ENCODE peak calls at places on chromosome 14, in seven cellular contexts. K is stomach, W is A549, N is heart right ventricle, V is left ventricle myocardium inferior, T is pancreas, Q is Peyer's patch. A is an unnamed sample. For H3K9me3, the result is how much of the 10 kb centered on the place peaks cover.

GRCh38 chr14:90510208-90510607 is 113.4 kb downstream of the CALM1 start:
- DNase-seq in K (peak), W (no peak), N (no peak), V (peak), T (peak), Q (peak), A (no peak)

GRCh38 chr14:47872588-47872987 is 197.2 kb upstream of the MDGA2 start:
- DNase-seq in K (no peak), W (no peak), N (no peak), V (no peak), T (no peak), Q (no peak), A (no peak)

GRCh38 chr14:69002069-69002468 is 23.0 kb upstream of the ACTN1 start:
- DNase-seq in K (peak), W (peak), N (peak), V (no peak), T (peak), Q (no peak), A (no peak)

GRCh38 chr14:37150414-37150813 is 22.0 kb downstream of the SLC25A21 start:
- DNase-seq in K (no peak), W (peak), N (no peak), V (no peak), T (no peak), Q (no peak), A (no peak)

GRCh38 chr14:51564986-51565604 is 86.6 kb upstream of the FRMD6 start:
- DNase-seq in K (no peak), W (no peak), N (no peak), V (no peak), T (no peak), Q (no peak), A (no peak)

GRCh38 chr14:68211421-68211820 is 391.8 kb downstream of the RAD51B start:
- DNase-seq in K (no peak), W (no peak), N (no peak), V (no peak), T (no peak), Q (no peak), A (no peak)

GRCh38 chr14:101125719-101126375 is 222.3 kb upstream of the RTL1 start:
- DNase-seq in K (peak), W (no peak), N (no peak), V (no peak), T (no peak), Q (peak), A (no peak)

GRCh38 chr14:76720382-76720813 is 40.9 kb upstream of the VASH1 start:
- DNase-seq in K (peak), W (no peak), N (peak), V (peak), T (peak), Q (peak), A (no peak)

GRCh38 chr14:58749066-58749669 is 111.4 kb downstream of the DACT1 start:
- DNase-seq in K (peak), W (peak), N (no peak), V (no peak), T (no peak), Q (no peak), A (no peak)

GRCh38 chr14:59464651-59465569 is at the start of gene GPR135:
- DNase-seq in K (peak), W (no peak), N (peak), V (peak), T (peak), Q (peak), A (no peak)

GRCh38 chr14:34682787-34683321 is 31.5 kb downstream of the CFL2 start:
- DNase-seq in K (no peak), W (no peak), N (no peak), V (no peak), T (no peak), Q (no peak), A (no peak)

GRCh38 chr14:32738206-32738871 is 200.3 kb upstream of the NPAS3 start:
- DNase-seq in K (no peak), W (no peak), N (no peak), V (no peak), T (no peak), Q (no peak), A (no peak)

GRCh38 chr14:65006251-65006721 is 19.6 kb downstream of the FNTB start:
- DNase-seq in K (no peak), W (no peak), N (no peak), V (no peak), T (no peak), Q (no peak), A (no peak)

GRCh38 chr14:44170099-44170498 is 337.0 kb downstream of the FSCB start:
- DNase-seq in K (no peak), W (no peak), N (no peak), V (no peak), T (no peak), Q (no peak), A (no peak)

GRCh38 chr14:33509927-33510535 is 440.8 kb downstream of the EGLN3 start:
- DNase-seq in K (no peak), W (no peak), N (no peak), V (no peak), T (no peak), Q (no peak), A (no peak)

GRCh38 chr14:23364604-23365352 is at the start of gene EFS:
- DNase-seq in K (no peak), W (no peak), N (peak), V (peak), T (no peak), Q (no peak), A (no peak)

GRCh38 chr14:104931323-104931770 is 6.7 kb downstream of the PLD4 start:
- DNase-seq in K (no peak), W (no peak), N (no peak), V (no peak), T (no peak), Q (peak), A (no peak)

GRCh38 chr14:36519431-36520321 is at the start of gene NKX2-1:
- DNase-seq in K (no peak), W (peak), N (no peak), V (no peak), T (no peak), Q (no peak), A (no peak)

GRCh38 chr14:20855652-20856291 is 35.4 kb upstream of the RNASE3 start:
- DNase-seq in K (peak), W (peak), N (peak), V (peak), T (peak), Q (no peak), A (peak)

GRCh38 chr14:101377069-101377468 is 184.2 kb upstream of the DIO3 start:
- DNase-seq in K (no peak), W (no peak), N (no peak), V (no peak), T (no peak), Q (no peak), A (no peak)

GRCh38 chr14:25116607-25117006 is 66.7 kb upstream of the STXBP6 start:
- DNase-seq in K (no peak), W (no peak), N (no peak), V (no peak), T (no peak), Q (no peak), A (no peak)

GRCh38 chr14:76937181-76938091 is 91.1 kb downstream of the IRF2BPL start:
- DNase-seq in K (peak), W (no peak), N (peak), V (peak), T (no peak), Q (no peak), A (no peak)

GRCh38 chr14:24102357-24103048 is 8.4 kb downstream of the PCK2 start:
- DNase-seq in K (no peak), W (no peak), N (no peak), V (no peak), T (no peak), Q (peak), A (no peak)

GRCh38 chr14:92244805-92245204 is 78.2 kb upstream of the SLC24A4 start:
- DNase-seq in K (no peak), W (no peak), N (no peak), V (no peak), T (no peak), Q (no peak), A (no peak)

GRCh38 chr14:50875359-50876090 is 3.7 kb downstream of the ABHD12B start:
- DNase-seq in K (no peak), W (no peak), N (no peak), V (no peak), T (no peak), Q (no peak), A (no peak)

GRCh38 chr14:51534623-51535022 is 117.1 kb upstream of the FRMD6 start:
- DNase-seq in K (no peak), W (peak), N (peak), V (no peak), T (peak), Q (no peak), A (no peak)

GRCh38 chr14:25111061-25111601 is 61.2 kb upstream of the STXBP6 start:
- DNase-seq in K (peak), W (peak), N (peak), V (no peak), T (no peak), Q (no peak), A (no peak)

GRCh38 chr14:95033851-95034622 is 123.3 kb downstream of the DICER1 start:
- DNase-seq in K (peak), W (no peak), N (no peak), V (no peak), T (no peak), Q (peak), A (no peak)

GRCh38 chr14:92783813-92784431 is 10.2 kb upstream of the GOLGA5 start:
- DNase-seq in K (no peak), W (peak), N (peak), V (no peak), T (peak), Q (no peak), A (no peak)

GRCh38 chr14:37593496-37594237 is 1.4 kb downstream of the FOXA1 start:
- DNase-seq in K (no peak), W (no peak), N (no peak), V (no peak), T (no peak), Q (no peak), A (no peak)

GRCh38 chr14:68976160-68977067 is 2.7 kb downstream of the ACTN1 start:
- DNase-seq in K (no peak), W (no peak), N (peak), V (peak), T (no peak), Q (no peak), A (no peak)

GRCh38 chr14:54446201-54446693 is 5.1 kb upstream of the CNIH1 start:
- DNase-seq in K (no peak), W (no peak), N (no peak), V (no peak), T (no peak), Q (peak), A (no peak)

GRCh38 chr14:50233335-50234250 is 2.2 kb upstream of the SOS2 start:
- DNase-seq in K (no peak), W (no peak), N (peak), V (no peak), T (no peak), Q (no peak), A (no peak)

GRCh38 chr14:26074892-26075291 is 522.9 kb downstream of the NOVA1 start:
- DNase-seq in K (no peak), W (no peak), N (no peak), V (no peak), T (no peak), Q (no peak), A (no peak)

GRCh38 chr14:77161011-77161410 is 19.4 kb upstream of the ZDHHC22 start:
- DNase-seq in K (no peak), W (no peak), N (no peak), V (no peak), T (no peak), Q (no peak), A (no peak)

GRCh38 chr14:68782091-68782981 is 10.5 kb downstream of the ZFP36L1 start:
- DNase-seq in K (peak), W (no peak), N (no peak), V (no peak), T (no peak), Q (no peak), A (no peak)

GRCh38 chr14:106436310-106436905 is 910.0 kb downstream of the TMEM121 start:
- DNase-seq in K (no peak), W (peak), N (no peak), V (peak), T (peak), Q (peak), A (no peak)
- H3K9me3 ChIP-seq in K (under half), W (under half), N (under half), V (under half), T (under half), Q (under half), A (under half)

GRCh38 chr14:89339579-89339978 is 77.5 kb downstream of the FOXN3 start:
- DNase-seq in K (no peak), W (no peak), N (no peak), V (no peak), T (no peak), Q (no peak), A (no peak)

GRCh38 chr14:89339158-89339557 is 77.9 kb downstream of the FOXN3 start:
- DNase-seq in K (no peak), W (no peak), N (no peak), V (no peak), T (no peak), Q (no peak), A (no peak)

GRCh38 chr14:89337161-89337560 is 79.9 kb downstream of the FOXN3 start:
- DNase-seq in K (no peak), W (no peak), N (no peak), V (no peak), T (no peak), Q (no peak), A (no peak)

GRCh38 chr14:89337912-89338311 is 79.1 kb downstream of the FOXN3 start:
- DNase-seq in K (no peak), W (no peak), N (peak), V (no peak), T (no peak), Q (no peak), A (no peak)

DNA sequence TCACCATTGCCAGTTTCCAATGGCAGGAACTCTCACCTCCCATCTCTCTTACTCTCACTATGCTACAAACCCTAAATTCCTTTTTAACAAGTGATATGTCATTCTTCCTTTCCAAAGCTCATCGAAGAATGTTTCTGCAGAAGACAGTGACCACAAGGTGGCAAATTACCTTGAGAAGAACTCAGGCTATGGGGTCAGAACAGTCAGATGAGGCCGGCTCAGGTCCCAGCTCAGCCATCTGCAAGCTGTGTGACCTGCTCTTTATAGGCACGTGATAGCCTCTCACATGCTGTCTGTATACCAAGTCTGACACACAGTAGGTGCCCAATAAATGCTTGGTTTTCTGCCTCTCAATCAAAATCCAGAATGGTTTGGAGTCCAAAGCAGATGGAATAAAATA is 80.7 kb downstream of the FOXN3 start:
- DNase-seq in K (no peak), W (peak), N (no peak), V (no peak), T (no peak), Q (no peak), A (no peak)
- TF ChIP-seq CTCF in K (no peak), W (no peak), N (no peak), V (peak), T (no peak), Q (peak), A (peak)

DNA sequence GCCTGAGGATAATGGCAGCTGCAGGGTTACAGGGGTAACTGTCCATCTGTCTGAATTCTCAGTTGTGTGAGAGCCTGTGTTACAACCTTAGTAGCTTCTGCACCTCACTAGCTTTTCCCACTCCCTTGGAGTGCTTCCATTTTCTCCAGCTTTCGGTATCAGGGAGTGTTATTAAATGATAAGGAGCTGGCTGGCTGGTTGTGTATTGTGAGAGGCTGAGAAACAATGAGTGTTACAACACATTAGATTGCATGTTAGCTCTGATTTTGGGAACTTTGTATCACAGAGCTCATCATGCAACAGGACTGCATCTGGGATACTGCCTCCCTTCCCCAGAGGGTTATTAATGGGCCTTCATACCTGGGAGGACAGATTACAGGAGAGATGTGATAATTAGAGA is 723.7 kb downstream of the DIO2 start:
- DNase-seq in K (no peak), W (no peak), N (no peak), V (no peak), T (no peak), Q (no peak), A (no peak)
- H3K9me3 ChIP-seq in K (under half), W (under half), N (under half), V (under half), T (under half), Q (under half), A (under half)

GRCh38 chr14:99037777-99038176 is 234.2 kb downstream of the BCL11B start:
- DNase-seq in K (peak), W (no peak), N (no peak), V (no peak), T (no peak), Q (no peak), A (no peak)
- TF ChIP-seq CTCF in K (no peak), W (no peak), N (no peak), V (no peak), T (no peak), Q (no peak), A (peak)